ENCODE peak calls at places on chromosomes 12 and 14, in four cellular contexts. M, U, I and S are unnamed samples. For H3K4me1, the result is how much of the 10 kb centered on the place peaks cover.

GRCh38 chr14:76644875-76645518 is 116.3 kb upstream of the VASH1 start:
- DNase-seq in M (peak), U (peak), I (no peak), S (no peak)

GRCh38 chr12:99009654-99010296 is 364.7 kb downstream of the APAF1 start:
- DNase-seq in M (no peak), I (no peak), U (no peak), S (no peak)

GRCh38 chr14:75432406-75432805 is 4.6 kb downstream of the JDP2 start:
- DNase-seq in U (no peak), M (no peak), I (no peak), S (no peak)

GRCh38 chr12:101076940-101077351 is 133.1 kb downstream of the SLC5A8 start:
- DNase-seq in U (no peak), I (no peak), M (no peak), S (no peak)

GRCh38 chr12:93325855-93326254 is 51.9 kb upstream of the NUDT4 start:
- DNase-seq in M (no peak), U (no peak), I (no peak), S (no peak)

GRCh38 chr12:68449196-68449595 is 117.0 kb upstream of the MDM1 start:
- DNase-seq in U (no peak), M (no peak), I (no peak), S (no peak)

GRCh38 chr14:65128096-65128495 is 25.8 kb upstream of the MAX start:
- DNase-seq in I (no peak), U (no peak), M (no peak), S (no peak)

GRCh38 chr12:84507914-84508313 is 404.7 kb downstream of the SLC6A15 start:
- DNase-seq in M (no peak), I (no peak), U (no peak), S (no peak)

GRCh38 chr14:106803379-106803778 is 1277.0 kb downstream of the TMEM121 start:
- DNase-seq in U (no peak), I (no peak), M (no peak), S (no peak)

GRCh38 chr14:66401447-66402095 is 84.6 kb upstream of the CCDC196 start:
- DNase-seq in M (peak), U (no peak), I (no peak), S (no peak)

GRCh38 chr12:129607293-129607692 is 296.5 kb downstream of the TMEM132D start:
- DNase-seq in M (peak), I (no peak), U (peak), S (no peak)

GRCh38 chr12:113333877-113334785 is 778 bp downstream of the SLC8B1 start:
- DNase-seq in U (no peak), M (no peak), I (no peak), S (no peak)

GRCh38 chr12:58819945-58820344 is 100.4 kb downstream of the LRIG3 start:
- DNase-seq in U (no peak), I (no peak), M (no peak), S (no peak)

GRCh38 chr12:95545303-95545702 is 6.0 kb downstream of the USP44 start:
- DNase-seq in M (no peak), I (no peak), U (no peak), S (no peak)

GRCh38 chr12:14845350-14845750 is 2.0 kb upstream of the ART4 start:
- DNase-seq in M (peak), I (no peak), U (peak), S (peak)

GRCh38 chr12:76032043-76032981 is 736 bp upstream of the PHLDA1 start:
- DNase-seq in U (no peak), I (no peak), M (peak), S (peak)

GRCh38 chr12:3049596-3050314 is 27.4 kb upstream of the TSPAN9 start:
- DNase-seq in I (no peak), M (no peak), U (no peak), S (no peak)

GRCh38 chr12:68636268-68636667 is 25.6 kb downstream of the RAP1B start:
- DNase-seq in I (no peak), U (no peak), M (peak), S (no peak)

GRCh38 chr12:65699251-65699650 is 125.0 kb upstream of the HMGA2 start:
- DNase-seq in M (peak), I (no peak), U (no peak), S (no peak)

GRCh38 chr12:14424545-14424944 is 59.1 kb downstream of the ATF7IP start:
- DNase-seq in I (no peak), U (no peak), M (no peak), S (no peak)

GRCh38 chr14:68970736-68971135 is 8.4 kb downstream of the ACTN1 start:
- DNase-seq in U (no peak), I (no peak), M (no peak), S (no peak)

GRCh38 chr14:68972507-68973272 is 6.4 kb downstream of the ACTN1 start:
- DNase-seq in I (no peak), M (no peak), U (no peak), S (no peak)

GRCh38 chr14:68970096-68970612 is 8.9 kb downstream of the ACTN1 start:
- DNase-seq in M (no peak), I (no peak), U (no peak), S (no peak)

GRCh38 chr14:68973639-68974038 is 5.5 kb downstream of the ACTN1 start:
- DNase-seq in U (no peak), I (no peak), M (no peak), S (no peak)

DNA sequence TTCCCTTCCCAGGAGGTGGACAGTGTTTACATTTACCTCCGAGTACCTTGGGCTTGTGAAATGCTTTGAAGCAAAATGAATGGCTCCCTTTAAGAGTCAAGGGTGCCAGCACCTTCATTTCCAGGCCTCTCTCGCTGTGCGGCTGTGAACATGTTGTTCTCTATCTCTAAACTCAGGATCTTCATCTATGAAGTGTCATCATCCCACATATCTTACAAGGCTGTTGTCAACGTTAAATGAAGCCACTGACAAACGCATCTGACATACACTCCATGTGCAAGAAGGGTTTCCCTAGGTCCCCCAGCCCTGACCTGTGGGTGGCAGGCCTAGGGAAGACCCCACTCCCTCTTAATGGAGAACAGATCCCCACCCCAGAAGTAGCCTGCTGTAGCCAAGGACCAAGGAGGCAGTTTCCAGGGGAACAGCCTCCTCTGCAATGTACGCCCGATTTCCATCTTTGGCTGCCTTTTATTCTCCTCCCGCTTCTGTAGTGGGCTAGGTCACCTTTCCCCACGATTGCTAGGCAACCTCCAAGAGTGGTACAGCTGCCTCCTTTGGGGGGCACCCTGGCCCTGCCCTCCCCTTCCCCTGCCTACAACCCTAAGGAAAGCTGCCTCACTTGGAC is 7.6 kb downstream of the ACTN1 start:
- DNase-seq in M (no peak), U (no peak), I (no peak), S (no peak)
- H3K4me1 ChIP-seq in M (half or more), U (under half), I (half or more), S (half or more)

GRCh38 chr14:68246074-68246980 is 426.7 kb downstream of the RAD51B start:
- DNase-seq in U (no peak), I (no peak), M (no peak), S (no peak)
- H3K4me1 ChIP-seq in U (under half), I (half or more), M (half or more), S (half or more)

GRCh38 chr14:24948261-24948847 is 101.6 kb downstream of the STXBP6 start:
- DNase-seq in M (no peak), I (no peak), U (no peak), S (no peak)
- H3K4me1 ChIP-seq in M (under half), I (under half), U (under half), S (under half)

DNA sequence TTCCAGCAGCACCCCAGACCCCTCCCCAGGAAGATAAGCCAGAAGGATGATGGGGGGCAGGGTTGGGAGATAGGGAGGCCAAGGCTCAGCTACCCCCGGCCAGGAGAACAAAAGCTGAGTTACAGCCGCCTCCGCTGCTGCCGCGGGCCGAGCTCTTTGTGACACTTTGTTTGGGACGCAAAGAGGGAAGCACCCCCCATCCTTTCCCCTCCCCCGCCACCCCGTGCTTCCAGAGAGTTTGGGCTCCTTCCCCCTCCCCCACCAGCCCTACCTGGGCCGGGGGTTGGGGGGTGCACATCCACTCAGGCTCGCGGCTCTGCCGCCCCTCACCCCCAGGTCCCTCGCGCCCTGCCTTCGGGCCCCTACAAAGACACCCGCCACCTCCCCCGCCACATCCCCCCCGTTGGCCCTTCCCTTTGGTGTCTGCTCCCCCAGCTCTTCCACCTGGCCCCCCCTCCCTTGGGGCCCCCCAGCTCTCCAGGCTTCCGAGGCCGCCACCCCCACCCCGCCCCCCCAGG is 780 bp downstream of the ZNF219 start:
- DNase-seq in I (no peak), M (no peak), U (no peak), S (no peak)
- H3K4me1 ChIP-seq in I (under half), M (half or more), U (under half), S (under half)

DNA sequence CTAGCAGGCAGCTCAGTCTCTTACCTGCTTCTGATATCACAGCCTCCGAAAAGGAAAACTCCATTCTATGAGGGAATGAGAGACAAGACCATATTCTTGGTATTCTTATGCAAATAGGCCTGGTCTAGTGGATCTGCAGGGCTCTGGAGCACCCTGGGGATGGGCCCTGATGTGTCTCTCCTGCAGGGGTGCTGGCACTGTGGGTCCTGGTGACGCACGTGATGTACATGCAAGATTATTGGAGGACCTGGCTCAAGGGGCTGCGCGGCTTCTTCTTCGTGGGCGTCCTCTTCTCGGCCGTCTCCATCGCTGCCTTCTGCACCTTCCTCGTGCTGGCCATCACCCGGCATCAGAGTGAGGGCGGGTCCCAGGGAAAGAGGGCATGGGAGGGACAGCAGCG is 5.8 kb downstream of the SLC48A1 start:
- DNase-seq in M (no peak), I (no peak), U (no peak), S (no peak)
- H3K4me1 ChIP-seq in M (half or more), I (under half), U (under half), S (under half)